ENCODE peak calls at places on chromosomes 2 and 18, in ten cellular contexts. One of them, this sample, is unnamed.

GRCh38 chr2:85656468-85656867 is 11.5 kb downstream of the SFTPB start:
- DNase-seq in caudate nucleus: no peak
- DNase-seq in NCI-H2081: no peak
- DNase-seq in activated naive CD4-positive, alpha-beta T cell treated with Interleukin-2 at 50 U/mL for 16 hours: no peak
- DNase-seq in GM04504: no peak
- DNase-seq in A172: no peak
- DNase-seq in epithelial cell of esophagus: no peak
- DNase-seq in substantia nigra: no peak
- DNase-seq in stimulated activated CD8-positive, alpha-beta memory T cell treated with anti-CD3 and anti-CD28 coated beads, Interleukin-4, amount 100 ng/mL, for 48 hours: no peak
- DNase-seq in DMS153: no peak
- DNase-seq in this sample: no peak

GRCh38 chr2:42906557-42907380 is 114.4 kb upstream of the HAAO start:
- DNase-seq in epithelial cell of esophagus: no peak
- DNase-seq in substantia nigra: peak; percentile 27
- DNase-seq in NCI-H2081: peak; percentile 39
- DNase-seq in caudate nucleus: no peak
- DNase-seq in A172: no peak
- DNase-seq in stimulated activated CD8-positive, alpha-beta memory T cell treated with anti-CD3 and anti-CD28 coated beads, Interleukin-4, amount 100 ng/mL, for 48 hours: no peak
- DNase-seq in DMS153: peak; percentile 45
- DNase-seq in GM04504: no peak
- DNase-seq in activated naive CD4-positive, alpha-beta T cell treated with Interleukin-2 at 50 U/mL for 16 hours: no peak
- DNase-seq in this sample: no peak

GRCh38 chr2:55430536-55430935 is 10.9 kb upstream of the CCDC88A start:
- DNase-seq in caudate nucleus: no peak
- DNase-seq in GM04504: no peak
- DNase-seq in NCI-H2081: no peak
- DNase-seq in DMS153: no peak
- DNase-seq in stimulated activated CD8-positive, alpha-beta memory T cell treated with anti-CD3 and anti-CD28 coated beads, Interleukin-4, amount 100 ng/mL, for 48 hours: no peak
- DNase-seq in activated naive CD4-positive, alpha-beta T cell treated with Interleukin-2 at 50 U/mL for 16 hours: no peak
- DNase-seq in epithelial cell of esophagus: no peak
- DNase-seq in A172: no peak
- DNase-seq in substantia nigra: no peak
- DNase-seq in this sample: no peak

GRCh38 chr2:39838589-39838988 is 59.5 kb upstream of the THUMPD2 start:
- DNase-seq in caudate nucleus: no peak
- DNase-seq in stimulated activated CD8-positive, alpha-beta memory T cell treated with anti-CD3 and anti-CD28 coated beads, Interleukin-4, amount 100 ng/mL, for 48 hours: no peak
- DNase-seq in epithelial cell of esophagus: no peak
- DNase-seq in NCI-H2081: no peak
- DNase-seq in A172: no peak
- DNase-seq in DMS153: no peak
- DNase-seq in GM04504: no peak
- DNase-seq in substantia nigra: no peak
- DNase-seq in activated naive CD4-positive, alpha-beta T cell treated with Interleukin-2 at 50 U/mL for 16 hours: no peak
- DNase-seq in this sample: no peak

GRCh38 chr2:128395640-128396499 is 77.2 kb upstream of the HS6ST1 start:
- DNase-seq in DMS153: no peak
- DNase-seq in epithelial cell of esophagus: peak; percentile 80
- DNase-seq in stimulated activated CD8-positive, alpha-beta memory T cell treated with anti-CD3 and anti-CD28 coated beads, Interleukin-4, amount 100 ng/mL, for 48 hours: no peak
- DNase-seq in caudate nucleus: no peak
- DNase-seq in activated naive CD4-positive, alpha-beta T cell treated with Interleukin-2 at 50 U/mL for 16 hours: no peak
- DNase-seq in substantia nigra: no peak
- DNase-seq in NCI-H2081: no peak
- DNase-seq in GM04504: no peak
- DNase-seq in A172: no peak
- DNase-seq in this sample: no peak

GRCh38 chr2:44981714-44982108 is 27.5 kb downstream of the SIX2 start:
- DNase-seq in GM04504: peak; percentile 38
- DNase-seq in activated naive CD4-positive, alpha-beta T cell treated with Interleukin-2 at 50 U/mL for 16 hours: peak; percentile 66
- DNase-seq in caudate nucleus: peak; percentile 38
- DNase-seq in epithelial cell of esophagus: peak; percentile 71
- DNase-seq in stimulated activated CD8-positive, alpha-beta memory T cell treated with anti-CD3 and anti-CD28 coated beads, Interleukin-4, amount 100 ng/mL, for 48 hours: peak; percentile 88
- DNase-seq in substantia nigra: peak; percentile 39
- DNase-seq in A172: peak; percentile 58
- DNase-seq in DMS153: peak; percentile 55
- DNase-seq in NCI-H2081: peak; percentile 76
- DNase-seq in this sample: peak; percentile 60

GRCh38 chr2:237980087-237980486 is 13.3 kb downstream of the UBE2F start:
- DNase-seq in epithelial cell of esophagus: no peak
- DNase-seq in DMS153: no peak
- DNase-seq in activated naive CD4-positive, alpha-beta T cell treated with Interleukin-2 at 50 U/mL for 16 hours: no peak
- DNase-seq in A172: no peak
- DNase-seq in substantia nigra: peak; percentile 52
- DNase-seq in GM04504: no peak
- DNase-seq in stimulated activated CD8-positive, alpha-beta memory T cell treated with anti-CD3 and anti-CD28 coated beads, Interleukin-4, amount 100 ng/mL, for 48 hours: no peak
- DNase-seq in caudate nucleus: peak; percentile 11
- DNase-seq in NCI-H2081: no peak
- DNase-seq in this sample: no peak

GRCh38 chr2:83067947-83068346 is 1391.1 kb downstream of the SUCLG1 start:
- DNase-seq in A172: no peak
- DNase-seq in stimulated activated CD8-positive, alpha-beta memory T cell treated with anti-CD3 and anti-CD28 coated beads, Interleukin-4, amount 100 ng/mL, for 48 hours: no peak
- DNase-seq in substantia nigra: no peak
- DNase-seq in caudate nucleus: no peak
- DNase-seq in epithelial cell of esophagus: no peak
- DNase-seq in NCI-H2081: no peak
- DNase-seq in activated naive CD4-positive, alpha-beta T cell treated with Interleukin-2 at 50 U/mL for 16 hours: no peak
- DNase-seq in GM04504: no peak
- DNase-seq in DMS153: no peak
- DNase-seq in this sample: no peak

GRCh38 chr18:11909597-11910026 is 1.5 kb upstream of the MPPE1 start:
- DNase-seq in caudate nucleus: no peak
- DNase-seq in NCI-H2081: no peak
- DNase-seq in DMS153: peak; percentile 2
- DNase-seq in activated naive CD4-positive, alpha-beta T cell treated with Interleukin-2 at 50 U/mL for 16 hours: no peak
- DNase-seq in A172: no peak
- DNase-seq in GM04504: peak; percentile 31
- DNase-seq in stimulated activated CD8-positive, alpha-beta memory T cell treated with anti-CD3 and anti-CD28 coated beads, Interleukin-4, amount 100 ng/mL, for 48 hours: no peak
- DNase-seq in epithelial cell of esophagus: peak; percentile 83
- DNase-seq in substantia nigra: no peak
- DNase-seq in this sample: no peak

This sample was measured in amygdala.